ENCODE peak calls at places on chromosomes 1 and 21, in five cellular contexts. B is left kidney; T is posterior vena cava; D is activated CD4-positive, alpha-beta T cell treated with anti-CD3 and anti-CD28 coated beads, Interleukin-2, amount 10 ng/mL, durations not matched to agents 7 days and 5 days; V is dorsolateral prefrontal cortex. M is an unnamed sample.
A peak's percentile ranks its signal among the peaks of the same experiment; 100 is the strongest.

GRCh38 chr1:198157847-198158765 is 1.3 kb downstream of the NEK7 start:
- DNase-seq in B (peak; percentile 56), T (no peak), D (peak; percentile 37), V (no peak), M (peak; percentile 34)

GRCh38 chr1:203600782-203601513 is 25.7 kb upstream of the ATP2B4 start:
- DNase-seq in B (peak; percentile 70), T (no peak), D (no peak), V (no peak), M (no peak)

GRCh38 chr1:65728504-65728903 is 64.2 kb upstream of the PDE4B start:
- DNase-seq in B (no peak), T (no peak), D (no peak), V (no peak), M (no peak)

GRCh38 chr1:235866207-235866912 is at the start of gene LYST:
- DNase-seq in B (peak; percentile 81), T (no peak), D (peak; percentile 69), V (no peak), M (no peak)

GRCh38 chr1:208242829-208243521 is 1.2 kb downstream of the PLXNA2 start:
- DNase-seq in B (peak; percentile 75), T (no peak), D (no peak), V (no peak), M (no peak)

GRCh38 chr1:206579747-206580437 is 32.4 kb downstream of the EIF2D start:
- DNase-seq in B (no peak), T (peak; percentile 95), D (peak; percentile 93), V (no peak), M (peak; percentile 46)

GRCh38 chr21:35350965-35351364 is 301.9 kb upstream of the RUNX1 start:
- DNase-seq in B (no peak), T (no peak), D (no peak), V (no peak), M (no peak)

GRCh38 chr1:220956861-220957605 is 77.8 kb downstream of the HLX start:
- DNase-seq in B (no peak), T (no peak), D (no peak), V (no peak), M (no peak)

GRCh38 chr1:85357817-85358216 is 81.4 kb upstream of the BCL10 start:
- DNase-seq in B (no peak), T (no peak), D (no peak), V (no peak), M (no peak)

GRCh38 chr1:38285807-38286530 is 239.4 kb upstream of the POU3F1 start:
- DNase-seq in B (no peak), T (no peak), D (no peak), V (no peak), M (no peak)

GRCh38 chr1:186420311-186420710 is 40.6 kb downstream of the PDC start:
- DNase-seq in B (no peak), T (no peak), D (no peak), V (no peak), M (no peak)

GRCh38 chr21:45456836-45457160 is 51.8 kb downstream of the COL18A1 start:
- DNase-seq in B (no peak), T (peak; percentile 80), D (no peak), V (no peak), M (no peak)

GRCh38 chr1:103336376-103336775 is 189.1 kb upstream of the RNPC3 start:
- DNase-seq in B (peak; percentile 9), T (no peak), D (no peak), V (no peak), M (no peak)

GRCh38 chr21:16070207-16070651 is 340.4 kb downstream of the USP25 start:
- DNase-seq in B (peak; percentile 10), T (no peak), D (no peak), V (no peak), M (peak; percentile 48)

GRCh38 chr1:186094170-186094569 is 280.9 kb downstream of the TPR start:
- DNase-seq in B (no peak), T (no peak), D (no peak), V (no peak), M (no peak)

GRCh38 chr1:23779826-23780371 is 1.7 kb downstream of the PITHD1 start:
- DNase-seq in B (no peak), T (no peak), D (no peak), V (no peak), M (no peak)

GRCh38 chr1:156262461-156263287 is 14.8 kb upstream of the PAQR6 start:
- DNase-seq in B (no peak), T (no peak), D (no peak), V (no peak), M (no peak)

GRCh38 chr1:226201029-226201593 is 14.6 kb upstream of the ACBD3 start:
- DNase-seq in B (no peak), T (no peak), D (peak; percentile 14), V (no peak), M (no peak)

GRCh38 chr21:14815001-14815400 is 249.8 kb downstream of the NRIP1 start:
- DNase-seq in B (no peak), T (no peak), D (no peak), V (no peak), M (no peak)

GRCh38 chr1:64242895-64243756 is 39.7 kb downstream of the UBE2U start:
- DNase-seq in B (peak; percentile 61), T (no peak), D (no peak), V (no peak), M (no peak)

GRCh38 chr1:115035652-115036051 is 6.0 kb downstream of the TSHB start:
- DNase-seq in B (no peak), T (no peak), D (no peak), V (no peak), M (no peak)

GRCh38 chr1:54795100-54795665 is 5.9 kb downstream of the TTC22 start:
- DNase-seq in B (no peak), T (peak; percentile 35), D (no peak), V (no peak), M (no peak)

GRCh38 chr1:62131093-62131725 is 63.4 kb upstream of the L1TD1 start:
- DNase-seq in B (peak; percentile 82), T (no peak), D (peak; percentile 58), V (no peak), M (peak; percentile 61)

GRCh38 chr1:227328405-227329019 is 10.2 kb upstream of the CDC42BPA start:
- DNase-seq in B (no peak), T (no peak), D (no peak), V (no peak), M (no peak)

GRCh38 chr1:245682638-245683376 is 528.0 kb downstream of the KIF26B start:
- DNase-seq in B (peak; percentile 20), T (no peak), D (no peak), V (no peak), M (no peak)

GRCh38 chr1:27816921-27817630 is 13.5 kb upstream of the PPP1R8 start:
- DNase-seq in B (peak; percentile 63), T (no peak), D (no peak), V (no peak), M (no peak)

GRCh38 chr1:44696789-44697188 is 22.3 kb downstream of the ARMH1 start:
- DNase-seq in B (no peak), T (no peak), D (peak; percentile 64), V (no peak), M (no peak)

GRCh38 chr1:83920320-83920719 is 78.6 kb downstream of the TTLL7 start:
- DNase-seq in B (no peak), T (no peak), D (no peak), V (no peak), M (no peak)

GRCh38 chr1:94413311-94413710 is 4.9 kb upstream of the ABCD3 start:
- DNase-seq in B (no peak), T (no peak), D (no peak), V (no peak), M (no peak)

GRCh38 chr1:89637496-89637895 is 4.6 kb downstream of the LRRC8C start:
- DNase-seq in B (no peak), T (no peak), D (no peak), V (no peak), M (no peak)